ENCODE peak calls at places on chromosome 2, in nine cellular contexts. X is M059J; O is fibroblast of mammary gland; H is lower leg skin; W is T1000; N is activated CD4-positive, alpha-beta T cell treated with anti-CD3 and anti-CD28 coated beads, Interleukin-2, amount 50 U/mL, for 24 hours; C is SK-N-SH; I is tibial nerve; J is HEK293T. Q is an unnamed sample.

GRCh38 chr2:20999906-21000645 is 43.8 kb downstream of the APOB start:
- DNase-seq in X (no peak), O (no peak), H (no peak), W (no peak), N (no peak), C (peak), I (no peak), J (no peak), Q (peak)

GRCh38 chr2:208092093-208092832 is 32.1 kb downstream of the CRYGD start:
- DNase-seq in X (no peak), O (no peak), H (no peak), W (no peak), N (no peak), C (no peak), I (no peak), J (no peak), Q (no peak)

GRCh38 chr2:225171350-225171749 is 129.1 kb upstream of the DOCK10 start:
- DNase-seq in X (no peak), O (no peak), H (no peak), W (no peak), N (no peak), C (no peak), I (no peak), J (no peak), Q (no peak)

GRCh38 chr2:201344663-201345366 is 12.3 kb downstream of the FLACC1 start:
- DNase-seq in X (no peak), O (no peak), H (no peak), W (no peak), N (no peak), C (no peak), I (no peak), J (no peak), Q (peak)

GRCh38 chr2:44777542-44777941 is 164.0 kb upstream of the SIX3 start:
- DNase-seq in X (no peak), O (no peak), H (no peak), W (no peak), N (no peak), C (no peak), I (no peak), J (peak), Q (no peak)

GRCh38 chr2:27249891-27250651 is 12.8 kb downstream of the SLC30A3 start:
- DNase-seq in X (no peak), O (peak), H (no peak), W (no peak), N (no peak), C (peak), I (no peak), J (peak), Q (peak)

GRCh38 chr2:120470041-120470716 is 124.2 kb downstream of the INHBB start:
- DNase-seq in X (peak), O (peak), H (peak), W (peak), N (no peak), C (no peak), I (peak), J (no peak), Q (peak)

GRCh38 chr2:28350196-28350595 is 42.5 kb upstream of the FOSL2 start:
- DNase-seq in X (no peak), O (no peak), H (no peak), W (no peak), N (no peak), C (no peak), I (no peak), J (no peak), Q (no peak)

GRCh38 chr2:160091381-160091780 is 29.0 kb upstream of the PLA2R1 start:
- DNase-seq in X (peak), O (peak), H (no peak), W (no peak), N (no peak), C (no peak), I (no peak), J (no peak), Q (no peak)

GRCh38 chr2:142131016-142131714 is at the start of gene LRP1B:
- DNase-seq in X (peak), O (peak), H (no peak), W (peak), N (no peak), C (peak), I (peak), J (peak), Q (peak)

GRCh38 chr2:169005080-169005598 is 26.0 kb downstream of the ABCB11 start:
- DNase-seq in X (no peak), O (no peak), H (no peak), W (no peak), N (no peak), C (no peak), I (no peak), J (no peak), Q (peak)

GRCh38 chr2:73080321-73081131 is 9.0 kb upstream of the SFXN5 start:
- DNase-seq in X (no peak), O (no peak), H (no peak), W (no peak), N (no peak), C (no peak), I (no peak), J (no peak), Q (peak)

GRCh38 chr2:1936411-1936980 is 192.2 kb upstream of the PXDN start:
- DNase-seq in X (no peak), O (no peak), H (no peak), W (no peak), N (no peak), C (no peak), I (no peak), J (no peak), Q (no peak)

GRCh38 chr2:108594132-108594981 is 60.1 kb downstream of the LIMS1 start:
- DNase-seq in X (peak), O (peak), H (no peak), W (no peak), N (no peak), C (no peak), I (no peak), J (no peak), Q (no peak)

GRCh38 chr2:212109217-212109616 is 429.4 kb downstream of the ERBB4 start:
- DNase-seq in X (no peak), O (no peak), H (no peak), W (no peak), N (no peak), C (no peak), I (no peak), J (no peak), Q (no peak)

GRCh38 chr2:190379249-190379964 is 28.7 kb upstream of the MFSD6 start:
- DNase-seq in X (no peak), O (peak), H (no peak), W (no peak), N (no peak), C (no peak), I (no peak), J (no peak), Q (no peak)

GRCh38 chr2:186459009-186459408 is 27.1 kb upstream of the ZC3H15 start:
- DNase-seq in X (peak), O (peak), H (no peak), W (no peak), N (no peak), C (no peak), I (no peak), J (no peak), Q (no peak)

Q was measured in ELF-1.